ENCODE peak calls at places on chromosomes 5 and 9, in ten cellular contexts. P is RWPE1; G is ovary; J is body of pancreas; X is MCF 10A; T is CD8-positive, alpha-beta T cell; U is PC-3; M is progenitor cell of endocrine pancreas; D is astrocyte of the spinal cord; W is B cell. A is an unnamed sample.

GRCh38 chr5:168712280-168712924 is 133.2 kb upstream of the PANK3 start:
- DNase-seq in W (no peak), T (no peak), D (peak; percentile 93), U (peak; percentile 90), M (no peak), J (no peak), G (no peak), P (peak; percentile 90), X (peak; percentile 87), A (no peak)

GRCh38 chr5:6736106-6736505 is 22.9 kb downstream of the TENT4A start:
- DNase-seq in U (no peak), P (no peak), G (no peak), W (no peak), T (no peak), X (no peak), D (no peak), M (no peak), J (no peak), A (no peak)

GRCh38 chr5:145479271-145479670 is 355.9 kb downstream of the PRELID2 start:
- DNase-seq in G (no peak), T (no peak), J (no peak), P (peak; percentile 15), D (no peak), U (no peak), X (no peak), M (no peak), W (no peak), A (no peak)

GRCh38 chr5:109163336-109163735 is 246.4 kb downstream of the PJA2 start:
- DNase-seq in M (no peak), G (no peak), W (no peak), P (no peak), T (no peak), U (no peak), J (no peak), X (no peak), D (no peak), A (no peak)

GRCh38 chr5:32259033-32259432 is 53.7 kb downstream of the MTMR12 start:
- DNase-seq in J (no peak), D (no peak), M (no peak), U (no peak), G (no peak), X (no peak), T (no peak), W (no peak), P (no peak), A (no peak)

GRCh38 chr5:62068554-62068953 is 237.5 kb upstream of the KIF2A start:
- DNase-seq in P (no peak), T (no peak), G (no peak), U (no peak), M (no peak), J (no peak), W (no peak), D (no peak), X (no peak), A (no peak)

GRCh38 chr5:29587806-29588205 is 1605.7 kb upstream of the CDH6 start:
- DNase-seq in P (no peak), W (no peak), M (no peak), J (no peak), T (no peak), G (no peak), X (no peak), U (peak; percentile 60), D (no peak), A (no peak)

GRCh38 chr5:149728303-149728702 is 1.8 kb upstream of the PPARGC1B start:
- DNase-seq in T (no peak), G (no peak), P (peak; percentile 41), M (no peak), U (no peak), X (peak; percentile 62), W (no peak), J (no peak), D (peak; percentile 20), A (no peak)

GRCh38 chr9:116345817-116346216 is 192.2 kb downstream of the PAPPA start:
- DNase-seq in X (no peak), U (no peak), W (no peak), D (no peak), G (no peak), J (no peak), P (no peak), M (no peak), T (no peak), A (no peak)

GRCh38 chr9:116349684-116350083 is 196.1 kb downstream of the PAPPA start:
- DNase-seq in X (no peak), D (no peak), W (no peak), P (no peak), G (no peak), M (no peak), U (no peak), J (no peak), T (no peak), A (no peak)

GRCh38 chr9:116345393-116345792 is 191.8 kb downstream of the PAPPA start:
- DNase-seq in P (no peak), T (no peak), G (no peak), M (no peak), U (no peak), W (no peak), J (no peak), X (no peak), D (no peak), A (no peak)

GRCh38 chr9:116352958-116353357 is 199.4 kb downstream of the PAPPA start:
- DNase-seq in J (no peak), P (no peak), T (no peak), G (no peak), X (no peak), M (no peak), U (no peak), D (no peak), W (no peak), A (no peak)

DNA sequence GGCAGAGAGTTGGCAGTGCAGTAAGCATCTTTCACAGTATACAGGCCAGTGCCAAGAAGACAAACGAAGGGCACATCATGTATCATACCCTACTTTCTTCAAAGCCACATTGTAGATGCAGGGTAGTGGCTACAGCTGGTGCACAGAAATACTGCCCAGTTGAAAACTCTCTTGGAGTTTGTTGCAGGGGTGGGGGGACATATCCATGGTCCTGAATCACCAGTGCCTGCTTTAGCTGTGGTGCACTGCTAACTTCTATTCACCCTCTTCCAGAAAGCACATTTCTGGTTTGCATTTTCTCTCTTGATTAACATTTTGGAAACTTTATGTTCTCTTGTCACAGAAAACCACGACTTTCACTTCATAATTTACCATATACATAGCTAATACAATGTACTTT is 196.6 kb downstream of the PAPPA start:
- DNase-seq in M (no peak), J (no peak), W (no peak), P (no peak), U (no peak), T (no peak), X (no peak), G (no peak), D (no peak), A (no peak)
- TF ChIP-seq CTCF in M (no peak), J (no peak), W (no peak), P (no peak), U (no peak), T (no peak), X (no peak), G (no peak), D (no peak), A (no peak)

GRCh38 chr9:33374634-33375237 is 27.6 kb downstream of the AQP7 start:
- DNase-seq in M (peak; percentile 63), D (peak; percentile 81), X (peak; percentile 79), G (peak; percentile 73), T (peak; percentile 68), P (peak; percentile 86), J (peak; percentile 80), W (peak; percentile 60), U (peak; percentile 79), A (peak; percentile 74)

GRCh38 chr9:33374190-33374589 is 28.2 kb downstream of the AQP7 start:
- DNase-seq in M (no peak), P (no peak), W (no peak), G (no peak), T (no peak), X (no peak), D (no peak), U (no peak), J (peak; percentile 7), A (no peak)

GRCh38 chr9:33377089-33377715 is 25.2 kb downstream of the AQP7 start:
- DNase-seq in T (no peak), U (no peak), G (no peak), P (no peak), X (no peak), W (no peak), M (no peak), J (peak; percentile 2), D (no peak), A (no peak)

GRCh38 chr9:33375841-33376321 is 26.5 kb downstream of the AQP7 start:
- DNase-seq in T (no peak), D (no peak), J (peak; percentile 8), P (no peak), W (no peak), G (no peak), U (no peak), M (no peak), X (no peak), A (no peak)

GRCh38 chr9:33375238-33375840 is 27.0 kb downstream of the AQP7 start:
- DNase-seq in X (no peak), J (no peak), G (no peak), T (no peak), P (no peak), U (no peak), W (no peak), D (no peak), M (no peak), A (no peak)
- TF ChIP-seq CTCF in X (no peak), J (no peak), G (no peak), T (peak; percentile 30), P (peak; percentile 57), U (no peak), W (peak; percentile 59), D (no peak), M (no peak), A (peak; percentile 60)

GRCh38 chr5:38814879-38815278 is 30.9 kb upstream of the OSMR start:
- DNase-seq in W (no peak), J (no peak), X (no peak), U (no peak), G (no peak), M (no peak), T (no peak), D (no peak), P (no peak), A (no peak)

GRCh38 chr5:38807570-38808461 is 38.0 kb upstream of the OSMR start:
- DNase-seq in G (no peak), U (peak; percentile 92), W (no peak), T (no peak), D (peak; percentile 59), P (peak; percentile 35), J (no peak), X (peak; percentile 27), M (no peak), A (no peak)

GRCh38 chr5:38808666-38809343 is 37.0 kb upstream of the OSMR start:
- DNase-seq in T (no peak), X (no peak), M (no peak), G (no peak), W (no peak), D (no peak), J (no peak), U (no peak), P (no peak), A (peak; percentile 37)

DNA sequence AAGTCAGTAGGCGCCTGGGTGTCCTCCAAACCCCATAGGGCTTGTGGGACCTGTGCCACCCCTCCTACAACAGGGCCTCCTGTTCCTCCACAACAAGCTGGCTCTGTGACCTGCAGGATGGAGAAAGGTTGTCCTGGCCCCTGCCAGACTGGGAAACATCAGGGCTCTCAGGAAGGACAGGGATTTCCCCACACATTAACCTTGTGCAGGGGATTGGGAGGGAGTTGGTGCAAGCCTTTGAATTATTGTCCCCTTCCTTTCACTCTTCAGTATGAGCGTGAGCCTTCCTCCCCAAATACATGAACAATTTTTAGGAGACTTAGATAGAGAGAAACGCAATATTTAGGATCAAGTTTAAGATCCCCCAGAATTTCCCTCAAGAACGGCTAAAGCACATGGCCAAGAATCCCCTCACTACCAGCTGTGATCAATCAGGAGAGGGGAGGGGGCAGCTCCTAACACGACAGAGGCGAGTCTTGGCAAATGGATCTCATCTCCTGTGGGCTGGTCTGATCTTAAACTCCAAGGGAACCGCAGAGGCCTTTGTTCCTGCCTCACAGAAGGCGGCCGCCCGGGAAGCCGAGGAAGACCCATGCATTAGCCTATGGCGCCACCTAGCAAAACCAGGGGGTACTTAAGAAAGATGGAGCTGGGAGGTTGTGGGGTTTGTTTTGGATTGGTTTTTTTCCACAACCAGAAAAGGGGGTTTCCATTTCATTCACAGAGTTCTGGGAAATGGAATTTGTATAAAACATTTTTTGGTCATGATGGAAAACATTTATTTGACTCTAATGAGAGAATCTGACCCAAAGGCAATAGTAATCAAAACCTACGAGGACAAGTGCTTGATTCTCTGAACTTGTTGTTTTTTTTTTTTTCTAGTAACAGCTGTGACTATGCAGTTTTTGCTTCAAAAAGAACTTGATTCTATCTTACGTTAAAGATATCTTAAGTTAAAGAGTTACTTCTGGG is 36.1 kb upstream of the OSMR start:
- DNase-seq in U (peak; percentile 90), D (peak; percentile 92), X (peak; percentile 88), M (peak; percentile 70), J (peak; percentile 80), T (peak; percentile 23), P (peak; percentile 87), G (peak; percentile 86), W (peak; percentile 12), A (peak; percentile 87)
- TF ChIP-seq CTCF in U (peak; percentile 97), D (peak; percentile 83), X (peak; percentile 84), M (peak; percentile 94), J (peak; percentile 84), T (peak; percentile 29), P (peak; percentile 86), G (peak; percentile 88), W (peak; percentile 43), A (peak; percentile 85)

DNA sequence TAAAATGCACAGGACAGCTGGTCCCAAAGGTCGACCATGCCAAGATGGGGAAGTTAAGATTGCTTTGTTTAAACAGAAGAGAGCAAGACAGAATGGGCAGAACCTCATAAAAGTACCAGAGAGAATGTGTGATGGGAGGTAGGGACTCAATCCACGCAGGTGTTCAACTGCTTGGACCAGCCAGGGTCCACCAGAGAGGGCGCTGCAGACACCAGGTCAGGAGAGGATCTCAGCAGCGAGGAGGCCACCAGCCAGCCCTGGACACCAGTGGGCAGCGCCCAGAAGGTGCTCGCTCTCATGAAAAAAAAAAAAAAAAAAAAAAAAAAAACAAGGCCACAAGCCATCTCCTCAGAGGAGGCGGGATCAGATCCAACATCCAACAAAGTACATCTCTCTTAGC is 81.8 kb downstream of the SHC3 start:
- DNase-seq in D (no peak), G (no peak), J (no peak), T (no peak), P (no peak), U (no peak), M (no peak), X (no peak), W (no peak), A (no peak)
- TF ChIP-seq CTCF in D (peak; percentile 6), G (no peak), J (no peak), T (no peak), P (no peak), U (peak; percentile 22), M (no peak), X (no peak), W (no peak), A (no peak)

A was measured in glutamatergic neuron.